ENCODE peak calls at places on chromosomes 5 and 9, in eight cellular contexts. Z is cerebellum; E is stimulated activated CD8-positive, alpha-beta memory T cell treated with anti-CD3 and anti-CD28 coated beads, Interleukin-15, amount 100 ng/mL, for 24 hours; D is upper lobe of right lung; N is brain pericyte; B is NCI-H2171 treated with DMSO at 0.1 percent for 48 hours; Y is activated T-cell treated with anti-CD3 and anti-CD28 coated beads, Interleukin-2, amount 50 U/mL, for 72 hours; U is aorta. G is an unnamed sample.

GRCh38 chr5:147417133-147417813 is 92.6 kb downstream of the DPYSL3 start:
- DNase-seq in E (no peak), N (no peak), Z (no peak), D (no peak), U (peak; percentile 76), Y (no peak), B (peak; percentile 3), G (peak; percentile 81)

GRCh38 chr9:70049672-70050271 is 6.1 kb downstream of the MAMDC2 start:
- DNase-seq in N (no peak), B (no peak), Y (no peak), E (no peak), Z (peak; percentile 29), U (peak; percentile 90), D (no peak), G (no peak)

GRCh38 chr9:32644698-32645097 is 9.2 kb upstream of the TAF1L start:
- DNase-seq in U (no peak), N (no peak), Y (no peak), Z (no peak), B (no peak), E (no peak), D (no peak), G (no peak)

GRCh38 chr9:33466565-33467495 is 6.9 kb downstream of the NOL6 start:
- DNase-seq in N (no peak), Z (peak; percentile 79), E (peak; percentile 39), D (peak; percentile 87), B (no peak), U (peak; percentile 88), Y (peak; percentile 74), G (peak; percentile 74)

GRCh38 chr9:83533296-83533695 is 4.9 kb downstream of the FRMD3 start:
- DNase-seq in Y (no peak), U (no peak), Z (no peak), B (no peak), D (no peak), E (no peak), N (no peak), G (no peak)

GRCh38 chr9:115637661-115638060 is 515.9 kb upstream of the PAPPA start:
- DNase-seq in U (no peak), Y (no peak), D (no peak), Z (no peak), E (no peak), B (no peak), N (no peak), G (no peak)

GRCh38 chr9:119368179-119368578 is 1.1 kb downstream of the BRINP1 start:
- DNase-seq in D (no peak), Z (peak; percentile 66), E (no peak), U (no peak), N (no peak), B (peak; percentile 52), Y (no peak), G (no peak)

GRCh38 chr9:114449236-114449635 is 56.0 kb downstream of the WHRN start:
- DNase-seq in E (no peak), B (no peak), Y (no peak), D (no peak), N (no peak), U (no peak), Z (no peak), G (no peak)

GRCh38 chr5:165808358-165808757 is 2302.9 kb downstream of the MAT2B start:
- DNase-seq in E (no peak), D (no peak), Y (no peak), B (no peak), N (no peak), U (no peak), Z (no peak), G (no peak)

GRCh38 chr5:68458416-68458815 is 242.9 kb downstream of the PIK3R1 start:
- DNase-seq in B (no peak), N (no peak), Y (no peak), E (no peak), D (no peak), U (no peak), Z (no peak), G (no peak)

GRCh38 chr5:163362806-163363788 is 74.3 kb upstream of the CCNG1 start:
- DNase-seq in Y (no peak), D (no peak), N (no peak), Z (no peak), U (no peak), B (no peak), E (no peak), G (no peak)

GRCh38 chr9:131045300-131046092 is 36.5 kb downstream of the LAMC3 start:
- DNase-seq in E (no peak), Y (peak; percentile 28), B (no peak), N (no peak), U (no peak), D (no peak), Z (no peak), G (no peak)

GRCh38 chr5:22242532-22242931 is 610.6 kb downstream of the CDH12 start:
- DNase-seq in Y (no peak), Z (no peak), E (no peak), U (no peak), B (no peak), N (no peak), D (no peak), G (no peak)

GRCh38 chr9:38393128-38393809 is 767 bp downstream of the ALDH1B1 start:
- DNase-seq in Y (no peak), N (no peak), B (no peak), D (no peak), Z (no peak), E (no peak), U (peak; percentile 63), G (no peak)

GRCh38 chr5:87099967-87100366 is 167.7 kb upstream of the RASA1 start:
- DNase-seq in Z (no peak), U (no peak), N (no peak), D (no peak), B (no peak), Y (no peak), E (no peak), G (no peak)

GRCh38 chr9:123620258-123620657 is 264.3 kb downstream of the CRB2 start:
- DNase-seq in Z (no peak), E (no peak), Y (no peak), U (no peak), B (no peak), D (no peak), N (no peak), G (no peak)

GRCh38 chr9:77284616-77285015 is 107.3 kb downstream of the VPS13A start:
- DNase-seq in Z (no peak), N (no peak), E (no peak), B (no peak), D (no peak), U (no peak), Y (no peak), G (no peak)

GRCh38 chr9:96057155-96057554 is 181.7 kb downstream of the ERCC6L2 start:
- DNase-seq in B (no peak), N (no peak), Y (peak; percentile 10), E (no peak), U (no peak), D (no peak), Z (no peak), G (no peak)

GRCh38 chr5:606061-606460 is 6.1 kb upstream of the CEP72 start:
- DNase-seq in Z (no peak), D (peak; percentile 29), U (peak; percentile 68), E (no peak), N (no peak), B (no peak), Y (no peak), G (peak; percentile 15)

GRCh38 chr5:50691399-50692016 is 25.1 kb downstream of the PARP8 start:
- DNase-seq in N (no peak), B (no peak), Z (no peak), E (no peak), D (no peak), Y (no peak), U (no peak), G (no peak)

GRCh38 chr5:72598461-72599433 is 91.5 kb upstream of the ZNF366 start:
- DNase-seq in U (no peak), E (no peak), Z (no peak), B (no peak), Y (no peak), N (no peak), D (no peak), G (no peak)

GRCh38 chr5:1708592-1709141 is 91.0 kb downstream of the MRPL36 start:
- DNase-seq in N (no peak), Y (no peak), E (no peak), U (no peak), B (no peak), D (no peak), Z (no peak), G (no peak)

GRCh38 chr5:114780290-114780689 is 389.4 kb downstream of the TRIM36 start:
- DNase-seq in B (no peak), N (no peak), Z (no peak), E (no peak), U (no peak), Y (no peak), D (no peak), G (no peak)

G was measured in upper lobe of left lung.